ENCODE peak calls at places on chromosomes 7 and 10, in nine cellular contexts. F, S, H, Y, Q, A, T, L and V are unnamed samples.
A peak's percentile ranks its signal among the peaks of the same experiment; 100 is the strongest.

GRCh38 chr10:103781329-103782061 is 73.9 kb downstream of the SH3PXD2A start:
- DNase-seq in Q (no peak), H (no peak), L (peak; percentile 48), T (no peak), A (peak; percentile 99), S (no peak), Y (no peak), F (no peak), V (no peak)

GRCh38 chr7:4747746-4748145 is 27.7 kb upstream of the AP5Z1 start:
- DNase-seq in H (no peak), Q (no peak), S (no peak), Y (no peak), F (no peak), L (no peak), A (no peak), T (no peak), V (no peak)

GRCh38 chr10:49394933-49395740 is 752 bp downstream of the DRGX start:
- DNase-seq in Y (no peak), S (peak; percentile 52), A (no peak), T (peak; percentile 70), F (no peak), L (no peak), Q (no peak), H (peak; percentile 38), V (no peak)

GRCh38 chr7:80135306-80136104 is 874 bp downstream of the GNAI1 start:
- DNase-seq in L (no peak), F (peak; percentile 37), Q (no peak), H (peak; percentile 71), A (no peak), S (no peak), Y (no peak), T (peak; percentile 91), V (peak; percentile 86)

GRCh38 chr7:74480861-74481417 is 27.2 kb downstream of the GTF2IRD1 start:
- DNase-seq in Y (peak; percentile 78), L (no peak), A (peak; percentile 70), T (no peak), H (no peak), S (peak; percentile 86), Q (no peak), F (no peak), V (peak; percentile 88)

GRCh38 chr10:36888925-36889573 is 236.3 kb upstream of the ANKRD30A start:
- DNase-seq in L (peak; percentile 74), A (no peak), F (peak; percentile 39), T (no peak), Q (no peak), S (no peak), Y (no peak), H (peak; percentile 54), V (no peak)

GRCh38 chr7:121278120-121279021 is 50.4 kb upstream of the WNT16 start:
- DNase-seq in L (no peak), Y (no peak), A (peak; percentile 57), Q (no peak), F (no peak), S (no peak), T (no peak), H (no peak), V (no peak)

GRCh38 chr10:89163265-89163995 is 43.7 kb downstream of the CH25H start:
- DNase-seq in Q (no peak), F (no peak), T (no peak), L (peak; percentile 12), S (no peak), H (no peak), Y (peak; percentile 43), A (no peak), V (no peak)

GRCh38 chr10:58439632-58440364 is 54.6 kb downstream of the TFAM start:
- DNase-seq in A (no peak), Y (no peak), H (no peak), Q (no peak), F (no peak), L (no peak), T (no peak), S (no peak), V (no peak)

GRCh38 chr10:43249962-43250624 is 16.8 kb downstream of the RASGEF1A start:
- DNase-seq in T (no peak), Y (no peak), Q (peak; percentile 10), L (no peak), F (no peak), A (no peak), H (peak; percentile 28), S (peak; percentile 17), V (peak; percentile 83)

GRCh38 chr7:14834888-14835287 is 67.7 kb downstream of the DGKB start:
- DNase-seq in H (no peak), F (no peak), S (no peak), Y (no peak), L (no peak), T (no peak), Q (no peak), A (peak; percentile 66), V (no peak)

GRCh38 chr7:152735443-152736004 is 24.0 kb upstream of the ACTR3B start:
- DNase-seq in A (no peak), F (peak; percentile 47), Q (no peak), H (no peak), Y (no peak), S (no peak), L (no peak), T (no peak), V (no peak)